ENCODE peak calls at places on chromosomes 16 and 17, in five cellular contexts. One of them, this sample, is unnamed. For H3K4me1, the result is how much of the 10 kb centered on the place peaks cover.

GRCh38 chr17:27873746-27874145 is 19.4 kb downstream of the LYRM9 start:
- DNase-seq in A549: no peak
- DNase-seq in breast epithelium: peak
- DNase-seq in heart right ventricle: no peak
- DNase-seq in tibial nerve: no peak
- DNase-seq in this sample: no peak

GRCh38 chr17:37068266-37068665 is 119.5 kb downstream of the AATF start:
- DNase-seq in A549: no peak
- DNase-seq in breast epithelium: no peak
- DNase-seq in heart right ventricle: no peak
- DNase-seq in tibial nerve: no peak
- DNase-seq in this sample: no peak

GRCh38 chr17:35875439-35876139 is 4.6 kb downstream of the CCL5 start:
- DNase-seq in A549: no peak
- DNase-seq in breast epithelium: no peak
- DNase-seq in heart right ventricle: no peak
- DNase-seq in tibial nerve: no peak
- DNase-seq in this sample: no peak

GRCh38 chr16:88688013-88688778 is 1.9 kb upstream of the SNAI3 start:
- DNase-seq in A549: no peak
- DNase-seq in breast epithelium: no peak
- DNase-seq in heart right ventricle: peak
- DNase-seq in tibial nerve: no peak
- DNase-seq in this sample: peak

GRCh38 chr17:5378566-5379207 is 40.8 kb downstream of the NUP88 start:
- DNase-seq in A549: no peak
- DNase-seq in breast epithelium: no peak
- DNase-seq in heart right ventricle: no peak
- DNase-seq in tibial nerve: no peak
- DNase-seq in this sample: no peak

GRCh38 chr17:29592850-29593545 is at the start of gene ANKRD13B:
- DNase-seq in A549: no peak
- DNase-seq in breast epithelium: no peak
- DNase-seq in heart right ventricle: peak
- DNase-seq in tibial nerve: no peak
- DNase-seq in this sample: peak

GRCh38 chr16:79422061-79422460 is 178.5 kb downstream of the MAF start:
- DNase-seq in A549: no peak
- DNase-seq in breast epithelium: no peak
- DNase-seq in heart right ventricle: no peak
- DNase-seq in tibial nerve: no peak
- DNase-seq in this sample: no peak

GRCh38 chr17:79537061-79537460 is 73.8 kb downstream of the RBFOX3 start:
- DNase-seq in A549: no peak
- DNase-seq in breast epithelium: no peak
- DNase-seq in heart right ventricle: no peak
- DNase-seq in tibial nerve: no peak
- DNase-seq in this sample: no peak

GRCh38 chr16:54116126-54116525 is 170.5 kb downstream of the IRX3 start:
- DNase-seq in A549: no peak
- DNase-seq in breast epithelium: no peak
- DNase-seq in heart right ventricle: no peak
- DNase-seq in tibial nerve: no peak
- DNase-seq in this sample: no peak

GRCh38 chr17:50397919-50398285 is 579 bp upstream of the LRRC59 start:
- DNase-seq in A549: no peak
- DNase-seq in breast epithelium: no peak
- DNase-seq in heart right ventricle: no peak
- DNase-seq in tibial nerve: no peak
- DNase-seq in this sample: no peak

GRCh38 chr17:47170710-47171109 is 18.4 kb downstream of the CDC27 start:
- DNase-seq in A549: no peak
- DNase-seq in breast epithelium: no peak
- DNase-seq in heart right ventricle: no peak
- DNase-seq in tibial nerve: no peak
- DNase-seq in this sample: no peak

GRCh38 chr17:50961282-50962220 is 95.4 kb upstream of the TOB1 start:
- DNase-seq in A549: no peak
- DNase-seq in breast epithelium: no peak
- DNase-seq in heart right ventricle: no peak
- DNase-seq in tibial nerve: no peak
- DNase-seq in this sample: peak

GRCh38 chr17:50196826-50197225 is 4.6 kb downstream of the COL1A1 start:
- DNase-seq in A549: no peak
- DNase-seq in breast epithelium: no peak
- DNase-seq in heart right ventricle: no peak
- DNase-seq in tibial nerve: no peak
- DNase-seq in this sample: no peak

GRCh38 chr16:51120289-51121008 is 30.6 kb downstream of the SALL1 start:
- DNase-seq in A549: no peak
- DNase-seq in breast epithelium: no peak
- DNase-seq in heart right ventricle: no peak
- DNase-seq in tibial nerve: no peak
- DNase-seq in this sample: no peak

GRCh38 chr16:47965439-47965838 is 190.4 kb downstream of the ABCC12 start:
- DNase-seq in A549: no peak
- DNase-seq in breast epithelium: no peak
- DNase-seq in heart right ventricle: no peak
- DNase-seq in tibial nerve: no peak
- DNase-seq in this sample: no peak

GRCh38 chr17:76138896-76139248 is 2.2 kb downstream of the FOXJ1 start:
- DNase-seq in A549: no peak
- DNase-seq in breast epithelium: no peak
- DNase-seq in heart right ventricle: no peak
- DNase-seq in tibial nerve: no peak
- DNase-seq in this sample: no peak
- H3K4me1 ChIP-seq in A549: under half
- H3K4me1 ChIP-seq in breast epithelium: under half
- H3K4me1 ChIP-seq in heart right ventricle: under half
- H3K4me1 ChIP-seq in tibial nerve: under half
- H3K4me1 ChIP-seq in this sample: half or more

GRCh38 chr17:55172612-55173011 is 92.1 kb upstream of the HLF start:
- DNase-seq in A549: no peak
- DNase-seq in breast epithelium: no peak
- DNase-seq in heart right ventricle: no peak
- DNase-seq in tibial nerve: no peak
- DNase-seq in this sample: no peak

GRCh38 chr17:55174133-55174532 is 90.6 kb upstream of the HLF start:
- DNase-seq in A549: no peak
- DNase-seq in breast epithelium: no peak
- DNase-seq in heart right ventricle: no peak
- DNase-seq in tibial nerve: no peak
- DNase-seq in this sample: no peak

GRCh38 chr17:55175788-55176425 is 88.9 kb upstream of the HLF start:
- DNase-seq in A549: no peak
- DNase-seq in breast epithelium: no peak
- DNase-seq in heart right ventricle: no peak
- DNase-seq in tibial nerve: no peak
- DNase-seq in this sample: no peak

GRCh38 chr17:55177914-55178217 is 86.9 kb upstream of the HLF start:
- DNase-seq in A549: no peak
- DNase-seq in breast epithelium: no peak
- DNase-seq in heart right ventricle: no peak
- DNase-seq in tibial nerve: no peak
- DNase-seq in this sample: no peak

GRCh38 chr17:55177159-55177913 is 87.4 kb upstream of the HLF start:
- DNase-seq in A549: no peak
- DNase-seq in breast epithelium: no peak
- DNase-seq in heart right ventricle: no peak
- DNase-seq in tibial nerve: no peak
- DNase-seq in this sample: no peak
- TF ChIP-seq CTCF in A549: peak
- TF ChIP-seq CTCF in breast epithelium: no peak
- TF ChIP-seq CTCF in heart right ventricle: no peak
- TF ChIP-seq CTCF in tibial nerve: no peak
- TF ChIP-seq CTCF in this sample: peak

DNA sequence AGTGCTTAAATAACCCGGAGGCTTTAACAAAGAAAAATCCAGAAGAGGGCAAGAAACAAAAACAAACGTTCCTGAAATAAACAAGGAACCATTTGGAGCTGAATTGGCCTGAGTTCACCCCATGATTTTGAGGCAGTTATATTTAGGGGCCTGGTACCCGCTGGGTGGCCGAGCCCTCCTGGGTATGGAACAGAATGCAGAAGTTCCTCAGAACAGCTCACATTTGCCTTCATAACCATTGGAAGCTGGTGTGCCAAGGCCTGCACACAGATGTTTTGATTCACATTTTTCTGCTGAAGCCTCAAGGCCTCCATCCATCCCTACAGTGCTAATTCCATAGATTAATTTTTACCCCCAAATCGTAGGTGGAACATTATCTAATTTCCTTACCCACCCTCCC is 3.3 kb upstream of the ZFHX3 start:
- DNase-seq in A549: no peak
- DNase-seq in breast epithelium: no peak
- DNase-seq in heart right ventricle: no peak
- DNase-seq in tibial nerve: no peak
- DNase-seq in this sample: no peak
- H3K4me1 ChIP-seq in A549: half or more
- H3K4me1 ChIP-seq in breast epithelium: under half
- H3K4me1 ChIP-seq in heart right ventricle: under half
- H3K4me1 ChIP-seq in tibial nerve: half or more
- H3K4me1 ChIP-seq in this sample: half or more

GRCh38 chr16:56936491-56936890 is 4.5 kb downstream of the HERPUD1 start:
- DNase-seq in A549: no peak
- DNase-seq in breast epithelium: no peak
- DNase-seq in heart right ventricle: no peak
- DNase-seq in tibial nerve: no peak
- DNase-seq in this sample: no peak

GRCh38 chr16:56936950-56937349 is 5.0 kb downstream of the HERPUD1 start:
- DNase-seq in A549: no peak
- DNase-seq in breast epithelium: no peak
- DNase-seq in heart right ventricle: no peak
- DNase-seq in tibial nerve: no peak
- DNase-seq in this sample: no peak

GRCh38 chr16:56939801-56940200 is 7.9 kb downstream of the HERPUD1 start:
- DNase-seq in A549: no peak
- DNase-seq in breast epithelium: no peak
- DNase-seq in heart right ventricle: no peak
- DNase-seq in tibial nerve: no peak
- DNase-seq in this sample: no peak

GRCh38 chr16:56941092-56941491 is 9.2 kb downstream of the HERPUD1 start:
- DNase-seq in A549: no peak
- DNase-seq in breast epithelium: no peak
- DNase-seq in heart right ventricle: no peak
- DNase-seq in tibial nerve: no peak
- DNase-seq in this sample: no peak

DNA sequence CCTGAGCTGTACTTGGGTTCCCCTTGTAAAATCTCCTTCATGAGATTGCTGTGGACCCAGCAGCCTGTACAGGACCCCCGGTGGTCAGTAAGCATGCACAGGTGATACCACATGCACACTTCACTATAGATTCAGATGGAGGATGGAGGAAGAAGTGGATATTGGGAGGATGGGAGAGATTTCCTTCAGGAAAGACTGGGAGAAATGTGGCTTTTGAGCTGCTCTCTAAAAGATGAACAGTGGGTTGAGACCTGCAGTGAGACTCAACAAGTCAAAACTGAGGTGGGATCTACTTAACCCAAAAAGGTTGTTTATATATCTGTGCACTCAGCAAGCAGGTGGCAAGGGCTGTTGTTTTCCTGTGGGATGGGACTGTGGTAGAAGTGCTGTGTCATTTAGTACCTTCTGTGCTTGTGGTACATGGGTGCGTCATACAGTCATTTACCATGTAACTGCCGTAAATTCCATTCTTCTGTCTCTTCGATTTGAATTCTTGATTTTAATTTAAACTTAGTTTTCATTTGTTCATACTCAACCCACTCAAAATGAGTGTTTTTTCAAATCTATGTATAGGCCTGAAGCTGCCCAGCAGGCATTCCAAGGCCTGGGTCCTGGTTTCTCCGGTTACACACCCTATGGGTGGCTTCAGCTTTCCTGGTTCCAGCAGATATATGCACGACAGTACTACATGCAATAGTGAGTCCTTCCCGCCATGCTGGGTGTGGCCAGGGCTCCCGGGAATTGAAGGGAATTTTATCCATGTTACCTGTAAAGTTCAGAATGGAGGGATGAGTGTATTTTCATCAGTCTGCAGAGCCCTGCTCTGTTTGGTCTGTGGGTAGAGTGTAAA is 6.9 kb downstream of the HERPUD1 start:
- DNase-seq in A549: no peak
- DNase-seq in breast epithelium: no peak
- DNase-seq in heart right ventricle: no peak
- DNase-seq in tibial nerve: no peak
- DNase-seq in this sample: no peak
- TF ChIP-seq CTCF in A549: no peak
- TF ChIP-seq CTCF in breast epithelium: no peak
- TF ChIP-seq CTCF in heart right ventricle: no peak
- TF ChIP-seq CTCF in tibial nerve: no peak
- TF ChIP-seq CTCF in this sample: no peak

DNA sequence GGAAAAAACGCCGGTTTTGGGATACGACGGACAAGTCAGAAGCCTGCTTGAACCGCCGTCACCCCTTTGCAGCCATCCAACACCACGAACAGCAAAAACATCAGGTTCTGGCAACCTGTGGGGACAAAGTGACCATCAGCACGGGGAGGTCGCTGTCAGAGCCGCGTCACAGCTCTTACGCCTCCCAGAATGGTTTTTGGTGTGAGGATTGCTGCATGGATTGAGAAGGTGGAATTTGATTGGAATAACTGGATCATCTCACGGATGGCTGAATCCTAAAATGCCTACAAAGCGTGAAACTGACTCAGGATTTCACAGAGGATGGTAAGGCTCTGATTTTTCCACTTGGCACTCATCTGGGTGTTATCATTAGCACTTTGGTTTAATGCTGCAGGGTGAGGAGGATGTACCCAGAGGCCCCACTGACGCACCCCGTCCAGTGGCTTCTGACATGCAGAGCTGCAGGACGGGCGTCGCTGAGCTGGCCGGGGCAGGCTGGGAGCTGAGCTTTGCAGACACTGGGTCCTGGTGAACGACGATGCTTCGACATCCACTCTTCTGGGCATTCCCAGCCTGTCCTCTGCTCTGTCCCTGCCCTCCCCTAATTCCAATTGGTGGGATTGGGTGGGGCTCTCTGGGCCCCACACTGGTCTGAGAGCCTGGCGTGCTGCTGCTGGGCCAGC is 73.4 kb upstream of the CREBBP start:
- DNase-seq in A549: no peak
- DNase-seq in breast epithelium: no peak
- DNase-seq in heart right ventricle: no peak
- DNase-seq in tibial nerve: no peak
- DNase-seq in this sample: no peak
- H3K4me1 ChIP-seq in A549: under half
- H3K4me1 ChIP-seq in breast epithelium: under half
- H3K4me1 ChIP-seq in heart right ventricle: under half
- H3K4me1 ChIP-seq in tibial nerve: half or more
- H3K4me1 ChIP-seq in this sample: under half

This sample was measured in Caco-2.